ENCODE peak calls at places on chromosomes 5 and 9, in ten cellular contexts. V is WERI-Rb-1, M is esophagus squamous epithelium, D is uterus, O is choroid plexus epithelial cell, T is Calu3, U is fibroblast of mammary gland, G is upper lobe of right lung, I is heart left ventricle, W is fibroblast of pulmonary artery. P is an unnamed sample.

GRCh38 chr9:136975624-136976023 is 1.7 kb upstream of the PTGDS start:
- DNase-seq in G (no peak), M (no peak), O (no peak), T (no peak), I (peak; percentile 86), D (no peak), W (no peak), U (no peak), V (peak; percentile 49), P (no peak)

GRCh38 chr5:168706655-168707069 is 127.5 kb upstream of the PANK3 start:
- DNase-seq in V (peak; percentile 51), I (no peak), U (peak; percentile 35), T (peak; percentile 66), W (peak; percentile 56), G (no peak), D (no peak), O (peak; percentile 64), M (no peak), P (no peak)

GRCh38 chr5:128596071-128596470 is 58.0 kb upstream of the FBN2 start:
- DNase-seq in G (no peak), I (no peak), M (no peak), U (no peak), D (no peak), T (peak; percentile 29), V (no peak), O (peak; percentile 58), W (peak; percentile 62), P (no peak)

GRCh38 chr5:173287086-173287485 is 41.1 kb downstream of the STC2 start:
- DNase-seq in T (no peak), D (no peak), V (no peak), O (no peak), G (no peak), M (no peak), I (no peak), W (no peak), U (no peak), P (no peak)

GRCh38 chr9:38296853-38297252 is 95.6 kb upstream of the ALDH1B1 start:
- DNase-seq in D (no peak), O (no peak), M (no peak), V (no peak), G (no peak), I (no peak), W (no peak), U (no peak), T (no peak), P (no peak)

GRCh38 chr9:95457769-95458168 is 59.0 kb downstream of the PTCH1 start:
- DNase-seq in M (no peak), D (no peak), G (no peak), I (no peak), T (no peak), V (no peak), O (peak; percentile 74), W (no peak), U (no peak), P (no peak)

GRCh38 chr5:126482591-126482990 is 59.4 kb downstream of the GRAMD2B start:
- DNase-seq in G (no peak), I (no peak), M (no peak), V (no peak), T (no peak), W (no peak), O (no peak), U (no peak), D (no peak), P (no peak)

GRCh38 chr5:145101246-145101645 is 733.9 kb downstream of the PRELID2 start:
- DNase-seq in G (no peak), O (no peak), M (no peak), V (peak; percentile 15), D (no peak), U (no peak), T (no peak), I (no peak), W (no peak), P (no peak)

GRCh38 chr9:32581512-32582143 is 8.7 kb upstream of the NDUFB6 start:
- DNase-seq in U (peak; percentile 76), I (no peak), W (peak; percentile 87), V (peak; percentile 48), T (peak; percentile 49), O (peak; percentile 88), G (no peak), D (no peak), M (no peak), P (no peak)

GRCh38 chr9:124254261-124254682 is 3.5 kb upstream of the NEK6 start:
- DNase-seq in T (no peak), U (no peak), M (no peak), G (no peak), I (no peak), O (no peak), V (no peak), D (no peak), W (no peak), P (no peak)

GRCh38 chr9:38285236-38285635 is 107.3 kb upstream of the ALDH1B1 start:
- DNase-seq in V (no peak), W (no peak), T (no peak), M (no peak), U (no peak), I (no peak), G (no peak), D (no peak), O (no peak), P (no peak)

GRCh38 chr9:99249619-99250018 is 27.5 kb downstream of the SEC61B start:
- DNase-seq in W (no peak), D (no peak), U (no peak), M (no peak), G (no peak), O (peak; percentile 48), V (no peak), T (no peak), I (no peak), P (no peak)

GRCh38 chr9:118439446-118439845 is 735.2 kb downstream of the TLR4 start:
- DNase-seq in W (no peak), I (no peak), O (no peak), G (no peak), M (no peak), V (no peak), D (no peak), T (no peak), U (no peak), P (no peak)

GRCh38 chr5:174145821-174146220 is 100.3 kb downstream of the NSG2 start:
- DNase-seq in W (peak; percentile 0), D (no peak), V (no peak), G (no peak), M (no peak), U (peak; percentile 7), I (no peak), O (no peak), T (no peak), P (no peak)

GRCh38 chr9:126705767-126706697 is 92.3 kb downstream of the LMX1B start:
- DNase-seq in W (peak; percentile 45), U (peak; percentile 26), D (peak; percentile 20), M (no peak), V (peak; percentile 66), I (peak; percentile 81), T (peak; percentile 79), G (peak; percentile 83), O (peak; percentile 47), P (peak; percentile 72)

GRCh38 chr5:7872517-7873149 is 3.7 kb downstream of the MTRR start:
- DNase-seq in T (no peak), V (no peak), M (no peak), O (no peak), W (no peak), G (no peak), I (no peak), U (no peak), D (no peak), P (no peak)

GRCh38 chr9:109198736-109199384 is 31.8 kb upstream of the FRRS1L start:
- DNase-seq in W (no peak), I (no peak), D (no peak), U (no peak), V (no peak), O (no peak), G (no peak), T (no peak), M (no peak), P (no peak)
- TF ChIP-seq CTCF in W (no peak), I (no peak), D (no peak), U (peak; percentile 24), V (peak; percentile 38), O (peak; percentile 32), G (peak; percentile 28), T (no peak), M (no peak), P (no peak)

GRCh38 chr5:135355182-135355581 is 43.8 kb downstream of the MACROH2A1 start:
- DNase-seq in U (peak; percentile 57), I (no peak), T (no peak), M (no peak), G (no peak), O (no peak), V (no peak), D (no peak), W (no peak), P (no peak)
- TF ChIP-seq CTCF in U (no peak), I (no peak), T (no peak), M (no peak), G (no peak), O (no peak), V (no peak), D (no peak), W (no peak), P (no peak)

DNA sequence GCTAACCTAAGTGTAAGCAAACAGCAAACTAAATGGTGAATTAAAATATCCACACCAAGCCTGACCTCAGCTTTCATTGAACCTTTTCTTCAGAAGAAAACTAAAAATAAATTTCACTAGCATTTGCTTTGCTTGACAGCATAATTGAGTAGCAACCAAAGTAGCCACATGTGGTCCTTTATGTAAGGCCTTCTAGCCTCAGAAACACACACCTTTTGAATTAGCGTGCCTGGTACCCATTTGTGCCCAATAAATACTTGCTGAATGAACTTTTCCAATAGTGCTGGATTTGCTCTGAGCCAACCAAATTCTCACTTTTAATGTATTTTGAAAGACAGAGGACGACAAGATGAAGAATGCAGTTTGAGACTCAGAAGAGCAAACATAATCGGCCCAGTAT is 2.1 kb upstream of the NIPBL start:
- DNase-seq in D (no peak), U (peak; percentile 14), T (no peak), V (no peak), G (no peak), W (no peak), M (no peak), O (peak; percentile 4), I (no peak), P (no peak)
- TF ChIP-seq CTCF in D (no peak), U (no peak), T (no peak), V (no peak), G (no peak), W (no peak), M (no peak), O (no peak), I (no peak), P (no peak)

GRCh38 chr5:114952876-114953275 is 216.8 kb downstream of the TRIM36 start:
- DNase-seq in T (no peak), D (no peak), G (no peak), V (no peak), I (no peak), W (no peak), O (no peak), M (no peak), U (no peak), P (no peak)

GRCh38 chr5:114953559-114953958 is 216.1 kb downstream of the TRIM36 start:
- DNase-seq in W (no peak), T (no peak), G (no peak), U (no peak), M (no peak), I (no peak), D (no peak), V (no peak), O (no peak), P (no peak)

DNA sequence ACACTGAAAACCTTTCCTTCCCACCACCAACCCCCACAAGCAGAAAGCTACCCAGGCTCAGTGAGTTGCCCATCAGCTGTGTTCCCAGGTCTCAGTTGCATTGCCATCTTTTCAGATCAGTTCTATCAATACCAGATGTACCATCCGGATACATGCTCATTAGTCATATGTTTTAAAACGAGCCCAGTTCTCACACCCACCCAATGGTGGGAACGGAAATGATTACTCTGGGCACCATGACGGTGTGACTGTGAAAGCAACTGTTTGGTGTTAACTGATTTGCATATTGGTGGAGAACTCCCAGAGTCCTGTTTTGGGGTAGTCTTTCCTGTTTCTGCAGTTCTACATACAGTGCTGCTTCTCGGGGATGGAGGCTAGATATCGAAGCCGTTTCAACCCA is 212.3 kb downstream of the TRIM36 start:
- DNase-seq in O (no peak), V (no peak), T (no peak), M (no peak), D (no peak), G (no peak), W (no peak), I (no peak), U (no peak), P (no peak)
- TF ChIP-seq CTCF in O (no peak), V (no peak), T (no peak), M (no peak), D (no peak), G (no peak), W (no peak), I (no peak), U (no peak), P (no peak)

P was measured in natural killer cell.